ENCODE peak calls at places on chromosomes 4 and X, in ten cellular contexts. One of them, this sample, is unnamed.

GRCh38 chr4:150237110-150237852 is 159.0 kb downstream of the DCLK2 start:
- DNase-seq in PC-3: peak
- DNase-seq in Panc1: peak
- DNase-seq in choroid plexus epithelial cell: peak
- DNase-seq in heart left ventricle: no peak
- DNase-seq in BJ: peak
- DNase-seq in suprapubic skin: no peak
- DNase-seq in WTC11: no peak
- DNase-seq in A549: peak
- DNase-seq in astrocyte of the cerebellum: peak
- DNase-seq in this sample: no peak

GRCh38 chr4:165692082-165692481 is 181.0 kb upstream of the TLL1 start:
- DNase-seq in astrocyte of the cerebellum: no peak
- DNase-seq in choroid plexus epithelial cell: peak
- DNase-seq in BJ: no peak
- DNase-seq in PC-3: no peak
- DNase-seq in WTC11: no peak
- DNase-seq in A549: no peak
- DNase-seq in suprapubic skin: no peak
- DNase-seq in Panc1: no peak
- DNase-seq in heart left ventricle: no peak
- DNase-seq in this sample: no peak

GRCh38 chrX:3811331-3812311 is 98.2 kb upstream of the PRKX start:
- DNase-seq in Panc1: no peak
- DNase-seq in PC-3: no peak
- DNase-seq in heart left ventricle: peak
- DNase-seq in WTC11: no peak
- DNase-seq in choroid plexus epithelial cell: peak
- DNase-seq in BJ: no peak
- DNase-seq in astrocyte of the cerebellum: no peak
- DNase-seq in A549: peak
- DNase-seq in suprapubic skin: no peak
- DNase-seq in this sample: no peak

GRCh38 chrX:151825927-151826471 is 86.7 kb upstream of the MAGEA4 start:
- DNase-seq in A549: peak
- DNase-seq in PC-3: peak
- DNase-seq in choroid plexus epithelial cell: peak
- DNase-seq in heart left ventricle: no peak
- DNase-seq in suprapubic skin: no peak
- DNase-seq in BJ: peak
- DNase-seq in WTC11: no peak
- DNase-seq in Panc1: no peak
- DNase-seq in astrocyte of the cerebellum: peak
- DNase-seq in this sample: no peak

GRCh38 chr4:74474345-74475099 is 29.6 kb downstream of the AREG start:
- DNase-seq in PC-3: no peak
- DNase-seq in WTC11: no peak
- DNase-seq in suprapubic skin: no peak
- DNase-seq in heart left ventricle: no peak
- DNase-seq in astrocyte of the cerebellum: no peak
- DNase-seq in BJ: no peak
- DNase-seq in Panc1: no peak
- DNase-seq in choroid plexus epithelial cell: peak
- DNase-seq in A549: no peak
- DNase-seq in this sample: no peak

GRCh38 chr4:148770377-148770776 is 328.2 kb upstream of the NR3C2 start:
- DNase-seq in A549: no peak
- DNase-seq in WTC11: no peak
- DNase-seq in astrocyte of the cerebellum: no peak
- DNase-seq in Panc1: no peak
- DNase-seq in heart left ventricle: no peak
- DNase-seq in PC-3: no peak
- DNase-seq in BJ: no peak
- DNase-seq in choroid plexus epithelial cell: no peak
- DNase-seq in suprapubic skin: no peak
- DNase-seq in this sample: no peak

GRCh38 chr4:14906805-14907204 is 95.5 kb upstream of the CPEB2 start:
- DNase-seq in Panc1: no peak
- DNase-seq in heart left ventricle: no peak
- DNase-seq in choroid plexus epithelial cell: no peak
- DNase-seq in A549: no peak
- DNase-seq in PC-3: no peak
- DNase-seq in BJ: no peak
- DNase-seq in suprapubic skin: no peak
- DNase-seq in astrocyte of the cerebellum: no peak
- DNase-seq in WTC11: no peak
- DNase-seq in this sample: no peak

GRCh38 chr4:119627267-119628190 is 1.1 kb downstream of the PDE5A start:
- DNase-seq in WTC11: peak
- DNase-seq in suprapubic skin: peak
- DNase-seq in heart left ventricle: peak
- DNase-seq in Panc1: no peak
- DNase-seq in PC-3: peak
- DNase-seq in A549: peak
- DNase-seq in BJ: no peak
- DNase-seq in choroid plexus epithelial cell: peak
- DNase-seq in astrocyte of the cerebellum: no peak
- DNase-seq in this sample: no peak

GRCh38 chrX:22650691-22651090 is 349.1 kb upstream of the DDX53 start:
- DNase-seq in BJ: no peak
- DNase-seq in PC-3: no peak
- DNase-seq in Panc1: no peak
- DNase-seq in A549: no peak
- DNase-seq in choroid plexus epithelial cell: no peak
- DNase-seq in WTC11: no peak
- DNase-seq in astrocyte of the cerebellum: no peak
- DNase-seq in suprapubic skin: no peak
- DNase-seq in heart left ventricle: no peak
- DNase-seq in this sample: no peak

GRCh38 chr4:40040908-40041307 is 15.7 kb upstream of the N4BP2 start:
- DNase-seq in BJ: no peak
- DNase-seq in choroid plexus epithelial cell: no peak
- DNase-seq in PC-3: peak
- DNase-seq in suprapubic skin: no peak
- DNase-seq in WTC11: no peak
- DNase-seq in Panc1: no peak
- DNase-seq in A549: no peak
- DNase-seq in heart left ventricle: no peak
- DNase-seq in astrocyte of the cerebellum: no peak
- DNase-seq in this sample: no peak

GRCh38 chr4:40043786-40044185 is 12.9 kb upstream of the N4BP2 start:
- DNase-seq in heart left ventricle: no peak
- DNase-seq in PC-3: no peak
- DNase-seq in WTC11: no peak
- DNase-seq in A549: no peak
- DNase-seq in Panc1: no peak
- DNase-seq in astrocyte of the cerebellum: no peak
- DNase-seq in suprapubic skin: no peak
- DNase-seq in BJ: no peak
- DNase-seq in choroid plexus epithelial cell: no peak
- DNase-seq in this sample: no peak

DNA sequence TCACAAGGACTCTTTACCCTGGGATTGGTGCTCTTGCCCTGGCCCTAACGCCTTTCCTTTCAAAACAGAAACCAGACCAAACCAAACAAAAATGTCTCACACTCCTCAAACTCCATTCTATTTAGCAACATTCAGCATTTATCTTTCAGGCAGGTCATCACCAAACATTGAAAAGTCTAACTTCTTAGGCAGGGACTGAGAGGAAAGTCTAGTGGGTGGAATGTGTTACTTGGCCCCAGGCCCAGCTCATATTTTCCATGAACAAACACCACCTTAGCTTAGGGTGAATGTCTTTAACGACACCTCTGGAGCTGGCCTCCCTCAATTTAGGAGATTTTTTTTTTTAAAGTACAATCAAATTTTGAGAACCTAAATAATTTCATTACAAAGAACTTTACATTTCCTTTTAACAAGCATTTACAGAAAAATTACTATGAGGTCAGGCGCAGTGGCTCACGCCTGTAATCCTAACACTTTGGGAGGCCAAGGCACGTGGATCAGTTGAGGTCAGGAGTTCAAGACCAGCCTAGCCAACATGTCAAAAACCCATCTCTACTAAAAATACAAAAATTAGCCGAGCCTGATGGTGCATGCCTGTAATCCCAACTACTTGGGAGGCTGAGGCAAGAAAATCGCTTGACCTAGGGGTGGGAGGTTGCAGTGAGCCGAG is 10.2 kb upstream of the N4BP2 start:
- DNase-seq in PC-3: peak
- DNase-seq in choroid plexus epithelial cell: peak
- DNase-seq in A549: peak
- DNase-seq in suprapubic skin: no peak
- DNase-seq in Panc1: no peak
- DNase-seq in astrocyte of the cerebellum: peak
- DNase-seq in BJ: no peak
- DNase-seq in heart left ventricle: no peak
- DNase-seq in WTC11: no peak
- DNase-seq in this sample: no peak
- TF ChIP-seq CTCF in PC-3: no peak
- TF ChIP-seq CTCF in choroid plexus epithelial cell: peak
- TF ChIP-seq CTCF in A549: no peak
- TF ChIP-seq CTCF in suprapubic skin: no peak
- TF ChIP-seq CTCF in Panc1: no peak
- TF ChIP-seq CTCF in astrocyte of the cerebellum: peak
- TF ChIP-seq CTCF in BJ: peak
- TF ChIP-seq CTCF in heart left ventricle: no peak
- TF ChIP-seq CTCF in WTC11: no peak
- TF ChIP-seq CTCF in this sample: no peak

GRCh38 chr4:77358315-77358928 is 201.4 kb downstream of the CCNG2 start:
- DNase-seq in astrocyte of the cerebellum: peak
- DNase-seq in heart left ventricle: no peak
- DNase-seq in Panc1: peak
- DNase-seq in PC-3: peak
- DNase-seq in choroid plexus epithelial cell: peak
- DNase-seq in WTC11: peak
- DNase-seq in BJ: no peak
- DNase-seq in A549: peak
- DNase-seq in suprapubic skin: no peak
- DNase-seq in this sample: no peak
- TF ChIP-seq CTCF in astrocyte of the cerebellum: peak
- TF ChIP-seq CTCF in heart left ventricle: peak
- TF ChIP-seq CTCF in Panc1: peak
- TF ChIP-seq CTCF in PC-3: peak
- TF ChIP-seq CTCF in choroid plexus epithelial cell: peak
- TF ChIP-seq CTCF in WTC11: peak
- TF ChIP-seq CTCF in BJ: peak
- TF ChIP-seq CTCF in A549: peak
- TF ChIP-seq CTCF in suprapubic skin: no peak
- TF ChIP-seq CTCF in this sample: no peak

DNA sequence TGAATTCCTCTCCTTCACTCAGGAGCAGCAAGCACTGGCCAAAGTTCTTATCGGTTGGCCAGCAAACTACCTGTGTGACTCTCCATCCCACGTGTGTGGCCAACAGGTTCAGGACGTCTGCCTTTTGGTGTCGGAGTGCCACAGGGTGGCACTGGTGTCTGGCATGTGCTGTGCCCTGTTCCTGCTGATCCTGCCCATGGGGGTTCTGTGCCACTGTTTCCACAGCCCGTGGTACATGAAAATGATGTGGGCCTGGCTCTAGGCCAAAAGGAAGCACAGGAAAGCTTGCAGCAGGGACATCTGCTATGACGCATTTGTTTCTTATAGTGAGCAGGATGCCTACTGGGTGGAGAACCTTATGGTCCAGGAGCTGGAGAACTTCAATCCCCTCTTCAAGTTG is 4.6 kb upstream of the TLR2 start:
- DNase-seq in choroid plexus epithelial cell: no peak
- DNase-seq in suprapubic skin: no peak
- DNase-seq in heart left ventricle: no peak
- DNase-seq in A549: no peak
- DNase-seq in Panc1: no peak
- DNase-seq in astrocyte of the cerebellum: no peak
- DNase-seq in BJ: no peak
- DNase-seq in WTC11: no peak
- DNase-seq in PC-3: no peak
- DNase-seq in this sample: no peak
- TF ChIP-seq CTCF in choroid plexus epithelial cell: no peak
- TF ChIP-seq CTCF in suprapubic skin: no peak
- TF ChIP-seq CTCF in heart left ventricle: no peak
- TF ChIP-seq CTCF in A549: no peak
- TF ChIP-seq CTCF in Panc1: no peak
- TF ChIP-seq CTCF in astrocyte of the cerebellum: no peak
- TF ChIP-seq CTCF in BJ: no peak
- TF ChIP-seq CTCF in WTC11: no peak
- TF ChIP-seq CTCF in PC-3: no peak
- TF ChIP-seq CTCF in this sample: no peak

GRCh38 chrX:38192007-38192625 is 28.6 kb downstream of the SRPX start:
- DNase-seq in heart left ventricle: no peak
- DNase-seq in BJ: no peak
- DNase-seq in choroid plexus epithelial cell: peak
- DNase-seq in suprapubic skin: no peak
- DNase-seq in astrocyte of the cerebellum: no peak
- DNase-seq in A549: no peak
- DNase-seq in Panc1: no peak
- DNase-seq in WTC11: peak
- DNase-seq in PC-3: peak
- DNase-seq in this sample: no peak
- TF ChIP-seq CTCF in heart left ventricle: peak
- TF ChIP-seq CTCF in BJ: peak
- TF ChIP-seq CTCF in choroid plexus epithelial cell: peak
- TF ChIP-seq CTCF in suprapubic skin: no peak
- TF ChIP-seq CTCF in astrocyte of the cerebellum: peak
- TF ChIP-seq CTCF in A549: peak
- TF ChIP-seq CTCF in Panc1: peak
- TF ChIP-seq CTCF in WTC11: no peak
- TF ChIP-seq CTCF in PC-3: peak
- TF ChIP-seq CTCF in this sample: no peak

DNA sequence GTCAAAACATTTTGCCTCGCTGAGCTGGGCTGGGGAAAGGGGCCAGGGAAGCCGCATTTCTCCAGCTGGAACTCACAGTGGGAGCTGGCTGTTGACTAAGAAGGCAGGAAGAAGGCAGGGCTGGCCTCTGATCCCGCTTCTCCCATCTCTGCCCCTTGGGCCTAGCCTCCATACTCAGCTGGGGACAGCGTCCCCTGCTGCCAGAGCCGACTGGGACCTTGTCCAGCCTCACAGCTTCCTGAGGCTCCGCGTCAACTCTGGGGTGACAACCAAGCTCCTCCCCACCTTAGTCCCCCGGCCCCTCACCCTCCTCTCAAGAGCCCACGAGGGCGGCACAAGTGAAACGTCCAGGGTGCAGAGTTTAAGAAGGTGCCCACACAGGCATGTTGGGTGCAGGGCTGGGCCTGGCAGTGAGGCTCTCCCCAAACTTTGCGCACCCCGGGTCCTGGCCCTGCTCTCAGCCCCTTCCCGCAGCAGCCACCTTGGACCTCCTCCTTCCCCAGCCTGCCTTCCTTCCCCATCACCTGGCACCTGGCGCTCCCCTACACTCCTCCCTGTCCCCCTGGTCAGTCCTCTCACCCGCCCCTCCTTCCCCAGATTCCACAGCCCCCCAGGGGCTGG is 100.8 kb downstream of the PSAPL1 start:
- DNase-seq in BJ: no peak
- DNase-seq in astrocyte of the cerebellum: peak
- DNase-seq in Panc1: no peak
- DNase-seq in PC-3: no peak
- DNase-seq in heart left ventricle: no peak
- DNase-seq in choroid plexus epithelial cell: peak
- DNase-seq in WTC11: no peak
- DNase-seq in A549: no peak
- DNase-seq in suprapubic skin: no peak
- DNase-seq in this sample: no peak
- TF ChIP-seq CTCF in BJ: no peak
- TF ChIP-seq CTCF in astrocyte of the cerebellum: peak
- TF ChIP-seq CTCF in Panc1: no peak
- TF ChIP-seq CTCF in PC-3: no peak
- TF ChIP-seq CTCF in heart left ventricle: no peak
- TF ChIP-seq CTCF in choroid plexus epithelial cell: peak
- TF ChIP-seq CTCF in WTC11: no peak
- TF ChIP-seq CTCF in A549: no peak
- TF ChIP-seq CTCF in suprapubic skin: no peak
- TF ChIP-seq CTCF in this sample: no peak